ENCODE peak calls at places on chromosomes 7 and 10, in seven cellular contexts. One of them, this sample, is unnamed.
A peak's percentile ranks its signal among the peaks of the same experiment; 100 is the strongest.

GRCh38 chr10:111085690-111086353 is 9.0 kb downstream of the ADRA2A start:
- DNase-seq in GM12878: no peak
- DNase-seq in HCT116: no peak
- DNase-seq in HepG2: no peak
- DNase-seq in H1: no peak
- DNase-seq in K562: no peak
- DNase-seq in SK-N-SH: no peak
- DNase-seq in this sample: no peak

GRCh38 chr10:105150486-105150885 is 509.4 kb downstream of the SORCS3 start:
- DNase-seq in SK-N-SH: no peak
- DNase-seq in H1: no peak
- DNase-seq in HCT116: no peak
- DNase-seq in HepG2: no peak
- DNase-seq in K562: no peak
- DNase-seq in GM12878: no peak
- DNase-seq in this sample: no peak

GRCh38 chr10:27646194-27646593 is 99.4 kb downstream of the MKX start:
- DNase-seq in K562: no peak
- DNase-seq in HCT116: no peak
- DNase-seq in GM12878: no peak
- DNase-seq in H1: no peak
- DNase-seq in HepG2: no peak
- DNase-seq in SK-N-SH: no peak
- DNase-seq in this sample: peak; percentile 29

GRCh38 chr10:690227-691161 is 1.0 kb upstream of the DIP2C start:
- DNase-seq in SK-N-SH: no peak
- DNase-seq in GM12878: no peak
- DNase-seq in HCT116: no peak
- DNase-seq in K562: no peak
- DNase-seq in HepG2: no peak
- DNase-seq in H1: no peak
- DNase-seq in this sample: no peak

GRCh38 chr10:97515260-97515978 is 16.7 kb downstream of the UBTD1 start:
- DNase-seq in H1: no peak
- DNase-seq in K562: no peak
- DNase-seq in HepG2: peak; percentile 33
- DNase-seq in HCT116: no peak
- DNase-seq in SK-N-SH: no peak
- DNase-seq in GM12878: no peak
- DNase-seq in this sample: peak; percentile 59

GRCh38 chr7:94654764-94655561 is 970 bp downstream of the SGCE start:
- DNase-seq in K562: no peak
- DNase-seq in SK-N-SH: peak; percentile 70
- DNase-seq in HepG2: no peak
- DNase-seq in HCT116: no peak
- DNase-seq in GM12878: no peak
- DNase-seq in H1: no peak
- DNase-seq in this sample: peak; percentile 17

GRCh38 chr10:10471758-10472157 is 545.9 kb upstream of the CELF2 start:
- DNase-seq in H1: no peak
- DNase-seq in SK-N-SH: no peak
- DNase-seq in HepG2: no peak
- DNase-seq in HCT116: no peak
- DNase-seq in K562: no peak
- DNase-seq in GM12878: no peak
- DNase-seq in this sample: no peak

GRCh38 chr7:131613909-131614308 is 57.5 kb upstream of the PODXL start:
- DNase-seq in HCT116: no peak
- DNase-seq in H1: no peak
- DNase-seq in K562: no peak
- DNase-seq in SK-N-SH: no peak
- DNase-seq in GM12878: no peak
- DNase-seq in HepG2: no peak
- DNase-seq in this sample: no peak

GRCh38 chr10:17348111-17349008 is 106.0 kb downstream of the ST8SIA6 start:
- DNase-seq in K562: peak; percentile 75
- DNase-seq in GM12878: no peak
- DNase-seq in SK-N-SH: peak; percentile 61
- DNase-seq in HCT116: peak; percentile 83
- DNase-seq in HepG2: no peak
- DNase-seq in H1: no peak
- DNase-seq in this sample: peak; percentile 90

GRCh38 chr10:98921381-98921780 is 314.3 kb downstream of the HPSE2 start:
- DNase-seq in GM12878: no peak
- DNase-seq in H1: no peak
- DNase-seq in HepG2: no peak
- DNase-seq in HCT116: no peak
- DNase-seq in SK-N-SH: no peak
- DNase-seq in K562: no peak
- DNase-seq in this sample: no peak

GRCh38 chr10:59536576-59537014 is 173.1 kb downstream of the SLC16A9 start:
- DNase-seq in K562: no peak
- DNase-seq in HepG2: no peak
- DNase-seq in H1: no peak
- DNase-seq in SK-N-SH: peak; percentile 19
- DNase-seq in GM12878: no peak
- DNase-seq in HCT116: no peak
- DNase-seq in this sample: no peak

GRCh38 chr10:23343591-23344225 is 889 bp downstream of the C10orf67 start:
- DNase-seq in HCT116: no peak
- DNase-seq in K562: no peak
- DNase-seq in SK-N-SH: peak; percentile 79
- DNase-seq in GM12878: no peak
- DNase-seq in H1: peak; percentile 9
- DNase-seq in HepG2: no peak
- DNase-seq in this sample: no peak

GRCh38 chr7:100489824-100490223 is 6.1 kb downstream of the NYAP1 start:
- DNase-seq in H1: peak; percentile 72
- DNase-seq in HepG2: peak; percentile 89
- DNase-seq in K562: peak; percentile 98
- DNase-seq in SK-N-SH: peak; percentile 100
- DNase-seq in HCT116: no peak
- DNase-seq in GM12878: no peak
- DNase-seq in this sample: peak; percentile 63

GRCh38 chr7:84112771-84113170 is 81.8 kb downstream of the SEMA3A start:
- DNase-seq in H1: no peak
- DNase-seq in K562: no peak
- DNase-seq in SK-N-SH: no peak
- DNase-seq in GM12878: no peak
- DNase-seq in HepG2: no peak
- DNase-seq in HCT116: no peak
- DNase-seq in this sample: no peak

GRCh38 chr10:90968448-90969086 is 47.7 kb upstream of the ANKRD1 start:
- DNase-seq in H1: no peak
- DNase-seq in K562: no peak
- DNase-seq in SK-N-SH: peak; percentile 38
- DNase-seq in GM12878: no peak
- DNase-seq in HepG2: no peak
- DNase-seq in HCT116: no peak
- DNase-seq in this sample: no peak

GRCh38 chr10:124995605-124996004 is 53.7 kb downstream of the ZRANB1 start:
- DNase-seq in SK-N-SH: no peak
- DNase-seq in HCT116: no peak
- DNase-seq in H1: no peak
- DNase-seq in K562: no peak
- DNase-seq in HepG2: no peak
- DNase-seq in GM12878: no peak
- DNase-seq in this sample: no peak

GRCh38 chr7:151426486-151426905 is 13.4 kb downstream of the CRYGN start:
- DNase-seq in GM12878: no peak
- DNase-seq in K562: no peak
- DNase-seq in HCT116: peak; percentile 60
- DNase-seq in SK-N-SH: no peak
- DNase-seq in H1: no peak
- DNase-seq in HepG2: no peak
- DNase-seq in this sample: no peak

GRCh38 chr10:103661198-103661950 is 167.9 kb downstream of the NEURL1 start:
- DNase-seq in HCT116: no peak
- DNase-seq in GM12878: no peak
- DNase-seq in SK-N-SH: no peak
- DNase-seq in HepG2: peak; percentile 73
- DNase-seq in K562: no peak
- DNase-seq in H1: peak; percentile 56
- DNase-seq in this sample: no peak
- TF ChIP-seq JUND in HCT116: no peak
- TF ChIP-seq JUND in GM12878: no peak
- TF ChIP-seq JUND in SK-N-SH: no peak
- TF ChIP-seq JUND in HepG2: no peak
- TF ChIP-seq JUND in K562: no peak
- TF ChIP-seq JUND in H1: no peak
- TF ChIP-seq JUND in this sample: no peak

GRCh38 chr10:34213805-34214197 is 601.3 kb downstream of the PARD3 start:
- DNase-seq in HCT116: no peak
- DNase-seq in K562: no peak
- DNase-seq in GM12878: no peak
- DNase-seq in SK-N-SH: no peak
- DNase-seq in HepG2: no peak
- DNase-seq in H1: no peak
- DNase-seq in this sample: no peak

GRCh38 chr10:34219860-34220518 is 595.1 kb downstream of the PARD3 start:
- DNase-seq in K562: no peak
- DNase-seq in H1: no peak
- DNase-seq in HepG2: no peak
- DNase-seq in GM12878: no peak
- DNase-seq in SK-N-SH: no peak
- DNase-seq in HCT116: no peak
- DNase-seq in this sample: no peak

GRCh38 chr10:34213193-34213804 is 601.8 kb downstream of the PARD3 start:
- DNase-seq in K562: no peak
- DNase-seq in H1: no peak
- DNase-seq in HepG2: peak; percentile 98
- DNase-seq in HCT116: no peak
- DNase-seq in SK-N-SH: no peak
- DNase-seq in GM12878: no peak
- DNase-seq in this sample: no peak

GRCh38 chr10:34216348-34216908 is 598.7 kb downstream of the PARD3 start:
- DNase-seq in K562: no peak
- DNase-seq in SK-N-SH: peak; percentile 62
- DNase-seq in HepG2: peak; percentile 76
- DNase-seq in GM12878: no peak
- DNase-seq in H1: no peak
- DNase-seq in HCT116: no peak
- DNase-seq in this sample: no peak

DNA sequence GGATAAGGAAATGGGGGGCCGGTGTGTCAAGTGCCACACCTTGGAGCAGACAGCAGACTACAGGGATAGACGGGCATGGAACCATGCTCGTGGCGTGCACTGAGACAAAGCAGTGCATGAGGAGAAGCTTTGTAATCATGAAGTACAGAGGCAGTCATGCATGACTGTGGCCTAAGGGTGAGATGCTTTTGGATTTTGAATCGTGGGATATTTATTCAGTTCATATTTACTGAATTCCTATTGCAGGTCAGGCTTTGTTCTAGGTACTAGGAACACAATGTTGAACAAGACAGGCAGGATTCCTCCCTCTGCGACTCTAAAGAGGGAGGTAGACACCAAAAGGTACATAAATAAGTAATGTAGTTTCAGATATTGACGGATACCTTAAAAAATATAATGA is 597.6 kb downstream of the PARD3 start:
- DNase-seq in HepG2: no peak
- DNase-seq in SK-N-SH: no peak
- DNase-seq in H1: no peak
- DNase-seq in K562: no peak
- DNase-seq in HCT116: no peak
- DNase-seq in GM12878: no peak
- DNase-seq in this sample: peak; percentile 92
- TF ChIP-seq JUND in HepG2: no peak
- TF ChIP-seq JUND in SK-N-SH: no peak
- TF ChIP-seq JUND in H1: no peak
- TF ChIP-seq JUND in K562: no peak
- TF ChIP-seq JUND in HCT116: no peak
- TF ChIP-seq JUND in GM12878: no peak
- TF ChIP-seq JUND in this sample: no peak

GRCh38 chr7:103101543-103101942 is 26.6 kb downstream of the ARMC10 start:
- DNase-seq in GM12878: no peak
- DNase-seq in HepG2: no peak
- DNase-seq in HCT116: no peak
- DNase-seq in SK-N-SH: no peak
- DNase-seq in K562: no peak
- DNase-seq in H1: no peak
- DNase-seq in this sample: no peak

DNA sequence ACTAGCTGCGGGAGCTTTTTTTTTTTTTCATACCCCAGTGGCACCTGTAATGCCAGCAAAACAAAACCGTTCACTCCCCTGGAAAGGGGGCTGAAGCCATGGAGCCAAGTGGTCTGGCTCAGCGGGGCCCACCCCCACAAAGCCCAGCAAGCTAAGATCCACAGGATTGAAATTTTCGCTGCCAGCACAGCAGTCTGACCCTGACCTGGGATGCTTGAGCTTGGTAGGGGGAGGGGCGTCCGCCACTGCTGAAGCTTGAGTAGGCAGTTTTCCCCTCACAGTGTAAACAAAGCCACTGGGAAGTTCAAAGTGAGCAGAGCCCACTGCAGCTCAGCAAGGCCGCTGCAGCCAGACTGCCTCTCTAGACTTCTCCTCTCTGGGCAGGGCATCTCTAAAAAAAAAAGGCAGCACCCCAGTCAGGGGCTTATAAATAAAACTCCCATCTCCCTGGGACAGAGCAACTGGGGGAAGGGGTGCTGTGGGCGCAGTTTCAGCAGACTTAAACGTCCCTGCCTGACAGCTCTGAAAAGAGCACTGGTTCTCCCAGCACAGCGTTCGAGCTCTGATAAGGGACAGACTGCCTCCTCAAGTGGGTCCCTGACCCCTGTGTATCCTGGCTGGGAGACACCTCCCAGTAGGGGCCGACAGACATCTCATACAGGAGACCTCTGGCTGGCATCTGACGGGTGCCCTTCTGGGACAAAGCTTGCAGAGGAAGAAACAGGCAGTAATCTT is 31.6 kb downstream of the ARMC10 start:
- DNase-seq in H1: peak; percentile 23
- DNase-seq in HCT116: no peak
- DNase-seq in SK-N-SH: no peak
- DNase-seq in K562: no peak
- DNase-seq in GM12878: no peak
- DNase-seq in HepG2: peak; percentile 88
- DNase-seq in this sample: no peak
- TF ChIP-seq JUND in H1: no peak
- TF ChIP-seq JUND in HCT116: no peak
- TF ChIP-seq JUND in SK-N-SH: no peak
- TF ChIP-seq JUND in K562: no peak
- TF ChIP-seq JUND in GM12878: no peak
- TF ChIP-seq JUND in HepG2: no peak
- TF ChIP-seq JUND in this sample: no peak

DNA sequence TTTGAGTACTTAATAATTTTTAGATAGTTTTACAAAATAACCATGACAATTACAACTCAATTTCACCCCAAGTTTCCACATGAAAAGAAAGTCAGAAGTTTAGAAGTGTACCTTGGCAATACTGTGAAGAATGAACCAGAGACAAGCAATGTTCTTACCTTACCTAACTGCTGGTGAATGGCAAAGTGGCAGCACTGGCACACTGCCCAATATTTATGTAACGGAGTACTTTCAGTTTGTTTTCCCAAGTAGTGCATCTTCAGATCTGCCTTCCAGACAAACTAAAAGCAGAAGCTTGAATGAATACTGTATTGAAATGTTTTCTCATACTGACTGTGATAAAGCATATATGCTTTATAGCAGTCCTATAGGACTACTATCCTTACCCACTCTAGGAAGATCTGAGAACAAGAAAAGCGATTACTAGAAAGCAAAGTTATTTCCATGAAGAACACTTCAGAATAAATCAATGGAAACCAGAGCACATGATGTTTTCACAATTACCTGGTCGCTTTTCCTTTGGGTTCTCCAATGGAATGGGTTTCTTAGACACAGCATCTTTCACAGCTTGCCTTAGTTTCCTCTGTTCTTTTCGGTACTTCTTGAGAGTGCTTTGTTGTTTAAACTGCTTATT is 1.5 kb downstream of the NOC3L start:
- DNase-seq in GM12878: peak; percentile 16
- DNase-seq in HepG2: peak; percentile 43
- DNase-seq in HCT116: no peak
- DNase-seq in K562: no peak
- DNase-seq in SK-N-SH: peak; percentile 9
- DNase-seq in H1: no peak
- DNase-seq in this sample: no peak
- TF ChIP-seq JUND in GM12878: no peak
- TF ChIP-seq JUND in HepG2: no peak
- TF ChIP-seq JUND in HCT116: no peak
- TF ChIP-seq JUND in K562: no peak
- TF ChIP-seq JUND in SK-N-SH: no peak
- TF ChIP-seq JUND in H1: no peak
- TF ChIP-seq JUND in this sample: no peak

This sample was measured in T47D.